ENCODE peak calls at places on chromosomes 3 and 15, in five cellular contexts. O is GM12878, S is HepG2, M is K562, Q is SK-N-SH. F is an unnamed sample.

GRCh38 chr15:56192659-56193442 is 50.8 kb downstream of the RFX7 start:
- DNase-seq in Q (no peak), S (no peak), M (no peak), O (no peak), F (no peak)

GRCh38 chr3:94206291-94206690 is 143.4 kb downstream of the NSUN3 start:
- DNase-seq in S (no peak), M (no peak), Q (no peak), O (no peak), F (no peak)

GRCh38 chr3:19652336-19652735 is 281.7 kb downstream of the EFHB start:
- DNase-seq in O (no peak), M (no peak), S (no peak), Q (no peak), F (no peak)

GRCh38 chr3:170180107-170180951 is 1.2 kb downstream of the PHC3 start:
- DNase-seq in S (no peak), O (no peak), Q (no peak), M (no peak), F (peak; percentile 42)

GRCh38 chr15:34804776-34805175 is 9.4 kb upstream of the ACTC1 start:
- DNase-seq in S (no peak), Q (no peak), O (no peak), M (no peak), F (no peak)

GRCh38 chr3:106423321-106424225 is 554.8 kb upstream of the CBLB start:
- DNase-seq in O (no peak), Q (no peak), M (no peak), S (no peak), F (no peak)

GRCh38 chr3:172627057-172627809 is 83.6 kb downstream of the NCEH1 start:
- DNase-seq in M (no peak), S (no peak), O (no peak), Q (no peak), F (peak; percentile 49)

GRCh38 chr15:101801048-101801447 is 2.3 kb upstream of the OR4F6 start:
- DNase-seq in M (no peak), S (no peak), O (no peak), Q (peak; percentile 14), F (no peak)

GRCh38 chr3:36476274-36476942 is 96.1 kb downstream of the STAC start:
- DNase-seq in S (no peak), Q (no peak), M (no peak), O (no peak), F (no peak)

GRCh38 chr3:108862865-108863798 is 40.5 kb downstream of the TRAT1 start:
- DNase-seq in S (no peak), Q (no peak), M (no peak), O (no peak), F (peak; percentile 92)

GRCh38 chr3:21673393-21673792 is 77.6 kb downstream of the ZNF385D start:
- DNase-seq in M (no peak), O (no peak), S (no peak), Q (no peak), F (no peak)

GRCh38 chr3:21670386-21670785 is 80.6 kb downstream of the ZNF385D start:
- DNase-seq in S (no peak), Q (no peak), M (no peak), O (no peak), F (no peak)

GRCh38 chr3:21668012-21668411 is 83.0 kb downstream of the ZNF385D start:
- DNase-seq in S (no peak), O (no peak), Q (no peak), M (no peak), F (no peak)

GRCh38 chr3:21672303-21672702 is 78.7 kb downstream of the ZNF385D start:
- DNase-seq in O (no peak), M (no peak), S (no peak), Q (no peak), F (peak; percentile 90)
- TF ChIP-seq MXI1 in O (no peak), M (no peak), S (no peak), Q (no peak), F (no peak)

GRCh38 chr3:69219101-69219708 is 96.8 kb upstream of the LMOD3 start:
- DNase-seq in S (no peak), O (no peak), M (no peak), Q (no peak), F (no peak)
- TF ChIP-seq MXI1 in S (no peak), O (no peak), M (no peak), Q (no peak), F (no peak)

DNA sequence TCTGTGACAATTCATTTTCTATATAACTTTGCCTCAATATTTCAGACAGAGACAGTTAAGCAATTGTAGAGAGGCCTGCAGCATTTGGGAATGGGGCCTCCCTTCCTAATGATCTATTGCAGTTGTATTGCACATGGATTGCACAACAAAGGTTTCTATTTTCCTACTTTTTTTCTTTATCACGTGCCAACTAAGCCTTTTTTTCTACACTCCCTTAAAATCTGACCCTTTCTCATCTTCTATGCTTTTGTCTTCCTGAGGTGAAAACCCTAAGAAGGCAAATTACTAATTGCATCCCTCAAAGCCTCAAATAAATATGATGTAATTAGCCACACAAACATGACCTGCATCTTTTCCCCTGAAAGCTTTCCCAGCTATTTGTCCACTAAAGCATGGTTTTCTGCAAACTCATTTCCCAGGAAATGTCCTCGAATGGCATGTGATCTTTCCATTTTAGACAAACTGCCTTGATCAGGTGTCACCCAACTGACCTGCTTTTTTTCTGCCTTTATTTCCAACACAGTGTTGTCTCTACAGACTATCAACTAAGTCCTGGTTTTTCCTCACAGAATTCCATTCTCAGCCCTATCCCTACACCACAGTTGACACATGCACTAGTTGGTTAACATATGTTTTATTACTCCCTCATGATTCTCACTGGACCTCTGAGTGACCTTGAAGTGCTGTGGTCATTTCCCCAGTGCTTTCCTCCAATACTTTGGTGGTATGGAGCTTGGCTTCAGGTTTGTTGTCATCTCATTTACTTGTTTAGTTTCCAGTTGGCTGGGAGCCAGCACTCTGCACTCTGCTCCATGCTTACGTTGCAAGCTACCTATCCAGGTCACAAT is 31.9 kb upstream of the TSC22D2 start:
- DNase-seq in S (peak; percentile 14), O (no peak), Q (no peak), M (no peak), F (peak; percentile 50)
- TF ChIP-seq MXI1 in S (no peak), O (no peak), Q (no peak), M (no peak), F (no peak)

GRCh38 chr3:85475346-85475745 is 516.6 kb downstream of the CADM2 start:
- DNase-seq in M (no peak), O (no peak), Q (no peak), S (no peak), F (no peak)

GRCh38 chr3:85482193-85482450 is 523.3 kb downstream of the CADM2 start:
- DNase-seq in Q (no peak), M (no peak), S (no peak), O (no peak), F (no peak)

GRCh38 chr3:85481411-85482192 is 522.8 kb downstream of the CADM2 start:
- DNase-seq in O (no peak), S (no peak), M (no peak), Q (no peak), F (no peak)

GRCh38 chr3:85476891-85477495 is 518.2 kb downstream of the CADM2 start:
- DNase-seq in S (no peak), O (no peak), M (no peak), Q (no peak), F (no peak)
- TF ChIP-seq MXI1 in S (no peak), O (no peak), M (no peak), Q (no peak), F (no peak)

GRCh38 chr15:66872394-66872793 is 170.4 kb downstream of the SMAD6 start:
- DNase-seq in M (no peak), S (no peak), Q (no peak), O (no peak), F (no peak)

GRCh38 chr15:66876423-66876730 is 174.3 kb downstream of the SMAD6 start:
- DNase-seq in S (no peak), Q (no peak), O (no peak), M (peak; percentile 69), F (no peak)

GRCh38 chr15:66875588-66876422 is 173.8 kb downstream of the SMAD6 start:
- DNase-seq in Q (no peak), S (no peak), O (no peak), M (no peak), F (peak; percentile 25)

GRCh38 chr15:66870880-66871388 is 168.9 kb downstream of the SMAD6 start:
- DNase-seq in Q (no peak), O (no peak), S (no peak), M (no peak), F (no peak)

DNA sequence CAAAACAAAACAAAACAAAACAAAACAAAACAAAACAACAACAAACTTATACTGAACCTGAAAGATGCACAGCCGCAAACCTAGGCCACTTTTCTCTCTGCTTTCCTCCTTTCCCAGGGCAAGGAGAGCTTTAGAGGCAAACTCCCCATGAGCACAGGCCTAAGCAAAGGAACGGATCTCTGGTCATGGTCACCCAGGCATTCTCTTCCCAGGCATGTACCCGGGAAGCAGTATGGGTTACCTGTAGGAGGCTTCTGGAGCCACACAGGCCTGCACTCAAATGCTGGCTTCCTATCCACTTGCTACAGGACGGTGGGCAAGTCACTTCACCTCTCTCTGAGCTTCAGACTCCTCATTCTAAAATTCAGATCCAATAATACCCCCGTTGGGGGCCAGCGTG is 171.8 kb downstream of the SMAD6 start:
- DNase-seq in M (no peak), Q (no peak), S (no peak), O (no peak), F (no peak)
- TF ChIP-seq MXI1 in M (no peak), Q (no peak), S (no peak), O (no peak), F (no peak)

GRCh38 chr3:87771338-87772059 is 287.3 kb downstream of the CGGBP1 start:
- DNase-seq in O (peak; percentile 8), Q (peak; percentile 9), S (peak; percentile 35), M (no peak), F (peak; percentile 1)
- TF ChIP-seq MXI1 in O (no peak), Q (no peak), S (no peak), M (no peak), F (no peak)

F was measured in IMR-90.